ENCODE peak calls at places on chromosomes 12 and 14, in ten cellular contexts. C, Z, F, P, T, O, Y, S, H and R are unnamed samples.

GRCh38 chr12:120175537-120175936 is 19.0 kb downstream of the GCN1 start:
- DNase-seq in C (no peak), Z (no peak), F (no peak), P (no peak), T (no peak), O (no peak), Y (no peak), S (no peak), H (no peak), R (no peak)

GRCh38 chr12:30599631-30600030 is 96.0 kb downstream of the IPO8 start:
- DNase-seq in C (no peak), Z (no peak), F (no peak), P (no peak), T (no peak), O (no peak), Y (peak; percentile 39), S (no peak), H (no peak), R (no peak)

GRCh38 chr14:59389936-59390335 is 75.2 kb downstream of the GPR135 start:
- DNase-seq in C (no peak), Z (no peak), F (no peak), P (no peak), T (no peak), O (no peak), Y (peak; percentile 25), S (no peak), H (no peak), R (no peak)

GRCh38 chr14:34053666-34054065 is 102.8 kb upstream of the EGLN3 start:
- DNase-seq in C (no peak), Z (peak; percentile 50), F (no peak), P (peak; percentile 72), T (no peak), O (no peak), Y (no peak), S (peak; percentile 83), H (no peak), R (no peak)

GRCh38 chr14:103224996-103225874 is 102.0 kb downstream of the TNFAIP2 start:
- DNase-seq in C (no peak), Z (no peak), F (no peak), P (no peak), T (no peak), O (no peak), Y (peak; percentile 41), S (no peak), H (no peak), R (no peak)

GRCh38 chr12:11884661-11885060 is 186.1 kb upstream of the BCL2L14 start:
- DNase-seq in C (no peak), Z (no peak), F (peak; percentile 41), P (no peak), T (no peak), O (no peak), Y (peak; percentile 19), S (no peak), H (no peak), R (no peak)

GRCh38 chr12:130872179-130873096 is 572 bp downstream of the RAN start:
- DNase-seq in C (peak; percentile 34), Z (peak; percentile 50), F (no peak), P (peak; percentile 48), T (peak; percentile 18), O (peak; percentile 84), Y (no peak), S (no peak), H (no peak), R (peak; percentile 53)

GRCh38 chr12:14776236-14776959 is 26.9 kb downstream of the WBP11 start:
- DNase-seq in C (no peak), Z (no peak), F (no peak), P (no peak), T (no peak), O (no peak), Y (peak; percentile 29), S (no peak), H (no peak), R (no peak)

GRCh38 chr12:51763743-51764142 is 84.8 kb downstream of the FIGNL2 start:
- DNase-seq in C (no peak), Z (no peak), F (no peak), P (no peak), T (no peak), O (no peak), Y (no peak), S (no peak), H (no peak), R (no peak)

GRCh38 chr12:93778306-93778705 is 101.1 kb downstream of the CRADD start:
- DNase-seq in C (peak; percentile 22), Z (peak; percentile 59), F (no peak), P (peak; percentile 76), T (no peak), O (no peak), Y (peak; percentile 88), S (peak; percentile 68), H (no peak), R (no peak)

GRCh38 chr14:54709867-54710266 is 142.9 kb downstream of the SAMD4A start:
- DNase-seq in C (no peak), Z (no peak), F (no peak), P (no peak), T (no peak), O (no peak), Y (no peak), S (no peak), H (no peak), R (no peak)

GRCh38 chr14:54711312-54711711 is 144.4 kb downstream of the SAMD4A start:
- DNase-seq in C (no peak), Z (no peak), F (no peak), P (no peak), T (no peak), O (no peak), Y (no peak), S (no peak), H (no peak), R (no peak)

GRCh38 chr14:54712371-54712998 is 145.6 kb downstream of the SAMD4A start:
- DNase-seq in C (no peak), Z (peak; percentile 32), F (no peak), P (no peak), T (no peak), O (no peak), Y (peak; percentile 59), S (no peak), H (no peak), R (no peak)

GRCh38 chr14:54713364-54713763 is 146.4 kb downstream of the SAMD4A start:
- DNase-seq in C (no peak), Z (no peak), F (no peak), P (peak; percentile 78), T (no peak), O (no peak), Y (peak; percentile 65), S (no peak), H (no peak), R (no peak)

DNA sequence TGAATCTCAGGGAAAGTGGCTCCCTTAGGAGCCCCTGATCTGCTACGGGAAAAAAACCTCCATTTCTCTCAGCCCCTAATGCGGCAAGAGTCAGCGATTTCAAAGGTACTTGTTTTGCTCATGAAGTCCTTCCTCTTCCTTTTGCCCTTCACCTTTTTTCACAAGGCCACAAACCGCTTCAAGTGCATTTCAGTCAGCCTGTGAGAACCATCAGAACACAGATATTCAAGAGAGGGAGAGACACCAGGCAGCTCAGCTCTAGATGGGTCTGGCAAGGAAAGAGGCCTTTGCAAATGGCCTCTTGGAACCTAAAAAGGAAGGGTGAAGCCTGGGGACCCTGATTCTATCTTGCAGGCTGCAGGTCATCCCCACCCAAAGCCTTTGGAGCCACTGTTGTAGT is 144.9 kb downstream of the SAMD4A start:
- DNase-seq in C (no peak), Z (no peak), F (no peak), P (no peak), T (no peak), O (no peak), Y (no peak), S (no peak), H (no peak), R (no peak)
- H3K27ac ChIP-seq in C (no peak overlapping the region), Z (peak overlapping the region; percentile 89), F (no peak overlapping the region), P (no peak overlapping the region), T (no peak overlapping the region), O (no peak overlapping the region), Y (no peak overlapping the region), S (peak overlapping the region; percentile 83), H (no peak overlapping the region), R (no peak overlapping the region)

GRCh38 chr14:54814076-54814475 is 88.5 kb downstream of the GCH1 start:
- DNase-seq in C (no peak), Z (no peak), F (no peak), P (no peak), T (no peak), O (peak; percentile 55), Y (no peak), S (no peak), H (no peak), R (no peak)
- TF ChIP-seq CTCF in C (no peak), Z (no peak), F (no peak), P (peak; percentile 17), T (no peak), O (peak; percentile 47), Y (no peak), S (no peak), H (no peak), R (no peak)

GRCh38 chr14:94387051-94388026 is 1.1 kb downstream of the SERPINA1 start:
- DNase-seq in C (no peak), Z (no peak), F (no peak), P (no peak), T (no peak), O (no peak), Y (no peak), S (no peak), H (no peak), R (no peak)

GRCh38 chr14:94385553-94386057 is 2.8 kb downstream of the SERPINA1 start:
- DNase-seq in C (no peak), Z (no peak), F (no peak), P (no peak), T (no peak), O (no peak), Y (no peak), S (no peak), H (no peak), R (peak; percentile 43)

GRCh38 chr14:94388027-94388895 is at the start of gene SERPINA1:
- DNase-seq in C (peak; percentile 19), Z (no peak), F (no peak), P (peak; percentile 84), T (no peak), O (no peak), Y (peak; percentile 44), S (no peak), H (no peak), R (peak; percentile 89)

GRCh38 chr14:94384342-94384741 is 4.1 kb downstream of the SERPINA1 start:
- DNase-seq in C (no peak), Z (no peak), F (no peak), P (no peak), T (no peak), O (no peak), Y (no peak), S (no peak), H (no peak), R (no peak)

GRCh38 chr14:94386085-94387031 is 2.0 kb downstream of the SERPINA1 start:
- DNase-seq in C (no peak), Z (no peak), F (no peak), P (no peak), T (no peak), O (no peak), Y (no peak), S (no peak), H (no peak), R (peak; percentile 31)
- H3K4me3 ChIP-seq in C (no peak overlapping the region), Z (no peak overlapping the region), F (no peak overlapping the region), P (no peak overlapping the region), T (no peak overlapping the region), O (no peak overlapping the region), Y (no peak overlapping the region), S (no peak overlapping the region), H (no peak overlapping the region), R (peak overlapping the region; percentile 90)

DNA sequence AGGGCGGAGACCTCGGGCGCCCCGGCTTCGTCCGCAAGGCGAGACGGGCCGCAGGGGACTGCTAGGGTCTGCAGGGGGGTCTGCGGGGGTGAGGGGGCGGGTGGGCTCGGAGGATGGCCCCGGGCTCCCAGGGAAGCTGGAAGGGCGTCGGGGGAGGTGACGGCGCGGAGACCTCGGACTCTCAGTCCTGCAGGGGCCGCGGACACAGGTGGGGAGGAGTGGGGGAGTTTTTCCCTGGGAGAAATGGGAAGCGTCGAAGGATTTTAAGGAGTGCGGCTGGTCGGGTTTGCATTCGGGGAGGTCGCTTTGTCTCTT is 25.9 kb downstream of the ZBTB42 start:
- DNase-seq in C (no peak), Z (no peak), F (no peak), P (no peak), T (no peak), O (no peak), Y (no peak), S (no peak), H (no peak), R (no peak)
- H3K27ac ChIP-seq in C (peak overlapping the region; percentile 38), Z (no peak overlapping the region), F (no peak overlapping the region), P (no peak overlapping the region), T (no peak overlapping the region), O (no peak overlapping the region), Y (no peak overlapping the region), S (peak overlapping the region; percentile 36), H (no peak overlapping the region), R (no peak overlapping the region)